ENCODE peak calls at places on chromosomes 13 and 19, in ten cellular contexts. M, O, L, H, I, P, J, B, T and E are unnamed samples.
A peak's percentile ranks its signal among the peaks of the same experiment; 100 is the strongest.

GRCh38 chr13:23617551-23618014 is 47.4 kb downstream of the TNFRSF19 start:
- DNase-seq in O (no peak), B (no peak), I (no peak), P (no peak), H (no peak), L (no peak), M (no peak), J (no peak), T (no peak), E (no peak)

GRCh38 chr13:111547726-111548273 is 227.4 kb downstream of the TEX29 start:
- DNase-seq in H (no peak), B (no peak), L (no peak), M (no peak), O (no peak), J (no peak), T (no peak), I (no peak), P (no peak), E (peak; percentile 69)

GRCh38 chr13:71866173-71867091 is 572 bp downstream of the DACH1 start:
- DNase-seq in P (peak; percentile 74), L (peak; percentile 69), M (peak; percentile 31), B (no peak), J (no peak), I (peak; percentile 27), T (no peak), O (no peak), H (peak; percentile 33), E (peak; percentile 88)

GRCh38 chr19:4710281-4710600 is 13.4 kb downstream of the DPP9 start:
- DNase-seq in L (no peak), M (no peak), B (no peak), P (no peak), O (no peak), H (no peak), J (no peak), I (no peak), T (no peak), E (no peak)

GRCh38 chr13:46551410-46552301 is 1.3 kb upstream of the LRCH1 start:
- DNase-seq in I (peak; percentile 78), H (peak; percentile 87), P (peak; percentile 88), B (no peak), J (peak; percentile 45), T (peak; percentile 54), O (no peak), M (peak; percentile 87), L (peak; percentile 77), E (peak; percentile 91)

GRCh38 chr19:49767380-49767779 is 579 bp downstream of the AP2A1 start:
- DNase-seq in H (peak; percentile 46), B (no peak), T (no peak), P (no peak), J (no peak), I (no peak), L (no peak), O (no peak), M (no peak), E (no peak)

GRCh38 chr19:17448190-17448967 is at the start of gene TMEM221:
- DNase-seq in J (no peak), B (no peak), L (peak; percentile 32), H (peak; percentile 80), O (no peak), P (no peak), M (peak; percentile 47), T (peak; percentile 77), I (no peak), E (peak; percentile 77)

GRCh38 chr13:58190578-58190977 is 559.0 kb downstream of the PCDH17 start:
- DNase-seq in I (no peak), O (no peak), P (no peak), H (no peak), M (no peak), B (no peak), J (no peak), L (no peak), T (no peak), E (no peak)

GRCh38 chr19:38831142-38831605 is 420 bp downstream of the ECH1 start:
- DNase-seq in P (peak; percentile 84), B (no peak), J (no peak), I (peak; percentile 65), M (peak; percentile 88), T (peak; percentile 53), L (peak; percentile 45), H (peak; percentile 57), O (no peak), E (peak; percentile 86)
- TF ChIP-seq POLR2AphosphoS5 in P (no peak), B (no peak), J (no peak), I (no peak), M (peak; percentile 71), T (no peak), L (no peak), H (no peak), O (no peak), E (no peak)

GRCh38 chr19:11611730-11612129 is 14.4 kb downstream of the ZNF627 start:
- DNase-seq in T (no peak), L (no peak), B (no peak), H (no peak), P (no peak), M (no peak), I (no peak), J (no peak), O (no peak), E (no peak)

GRCh38 chr19:11617207-11618062 is 20.2 kb downstream of the ZNF627 start:
- DNase-seq in O (no peak), B (no peak), M (no peak), J (no peak), I (no peak), P (no peak), H (no peak), L (no peak), T (no peak), E (no peak)

DNA sequence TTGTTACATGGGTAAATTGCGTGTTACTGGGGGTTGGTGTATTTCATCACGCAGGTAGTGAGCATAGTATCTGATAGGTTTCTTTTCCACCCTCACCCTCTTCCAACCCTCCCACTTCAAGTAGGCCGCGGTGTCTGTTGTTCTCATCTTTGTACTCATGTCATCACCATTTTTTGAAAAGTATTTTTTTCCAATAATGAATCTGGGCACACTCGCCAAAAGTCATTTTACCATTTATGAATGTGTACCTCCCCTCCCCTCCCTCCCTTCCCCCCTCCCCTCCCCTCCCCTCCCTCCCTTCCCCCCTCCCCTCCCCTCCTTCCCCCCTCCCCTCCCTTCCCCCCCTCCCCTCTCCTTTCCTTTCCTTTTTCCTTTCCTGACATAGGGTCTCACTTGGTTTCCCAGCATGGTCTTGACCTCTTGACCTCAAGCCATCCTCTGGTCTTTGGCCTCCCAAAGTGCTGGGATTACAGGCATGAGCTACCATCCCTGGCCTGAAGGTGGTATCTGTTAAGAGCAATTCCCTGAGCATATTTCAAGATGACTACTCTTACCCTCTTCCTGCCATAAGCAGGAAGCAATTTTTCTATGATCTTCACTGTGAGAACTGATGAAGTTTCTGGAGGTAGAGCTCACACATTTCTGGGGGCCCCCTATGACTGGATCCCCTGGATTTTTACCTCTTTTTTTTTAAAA is 15.7 kb downstream of the ZNF627 start:
- DNase-seq in T (no peak), J (no peak), P (no peak), O (no peak), B (no peak), M (no peak), I (no peak), H (peak; percentile 75), L (no peak), E (no peak)
- H3K27ac ChIP-seq in T (no peak overlapping the region), J (no peak overlapping the region), P (no peak overlapping the region), O (no peak overlapping the region), B (no peak overlapping the region), M (no peak overlapping the region), I (no peak overlapping the region), H (no peak overlapping the region), L (no peak overlapping the region), E (no peak overlapping the region)

GRCh38 chr19:28403698-28404099 is 809.3 kb downstream of the UQCRFS1 start:
- DNase-seq in B (no peak), I (no peak), H (no peak), J (no peak), L (no peak), T (no peak), P (no peak), M (no peak), O (no peak), E (no peak)

GRCh38 chr19:28400953-28401671 is 811.8 kb downstream of the UQCRFS1 start:
- DNase-seq in P (no peak), M (no peak), O (no peak), B (no peak), J (no peak), L (no peak), I (no peak), T (no peak), H (no peak), E (no peak)

GRCh38 chr19:28402701-28403290 is 810.2 kb downstream of the UQCRFS1 start:
- DNase-seq in I (no peak), H (no peak), P (no peak), L (no peak), T (no peak), B (no peak), J (no peak), M (no peak), O (no peak), E (no peak)

GRCh38 chr19:28399187-28399586 is 813.8 kb downstream of the UQCRFS1 start:
- DNase-seq in M (no peak), O (no peak), T (no peak), B (no peak), I (no peak), J (no peak), P (no peak), L (no peak), H (no peak), E (no peak)

GRCh38 chr19:28401739-28402138 is 811.2 kb downstream of the UQCRFS1 start:
- DNase-seq in L (no peak), H (no peak), P (no peak), J (no peak), O (no peak), M (no peak), B (no peak), I (no peak), T (no peak), E (no peak)
- TF ChIP-seq POLR2AphosphoS5 in L (no peak), H (no peak), P (no peak), J (no peak), O (no peak), M (no peak), B (no peak), I (no peak), T (no peak), E (no peak)

GRCh38 chr19:46289724-46290619 is 6.9 kb upstream of the HIF3A start:
- DNase-seq in I (no peak), P (no peak), O (no peak), H (no peak), M (no peak), J (no peak), T (no peak), L (no peak), B (no peak), E (no peak)

GRCh38 chr19:46291829-46292228 is 5.0 kb upstream of the HIF3A start:
- DNase-seq in J (no peak), O (no peak), T (no peak), I (no peak), B (no peak), M (no peak), P (no peak), H (no peak), L (no peak), E (no peak)

GRCh38 chr19:46287585-46287984 is 9.3 kb upstream of the HIF3A start:
- DNase-seq in J (no peak), T (no peak), M (no peak), H (no peak), B (no peak), I (no peak), O (no peak), L (no peak), P (no peak), E (no peak)

GRCh38 chr19:46284635-46285034 is 12.2 kb upstream of the HIF3A start:
- DNase-seq in J (no peak), T (no peak), I (no peak), H (no peak), P (no peak), B (no peak), M (no peak), L (no peak), O (no peak), E (no peak)

GRCh38 chr19:46288896-46289588 is 7.8 kb upstream of the HIF3A start:
- DNase-seq in T (no peak), B (no peak), L (no peak), J (no peak), M (no peak), I (no peak), H (no peak), O (no peak), P (no peak), E (no peak)
- H3K27ac ChIP-seq in T (no peak overlapping the region), B (no peak overlapping the region), L (no peak overlapping the region), J (no peak overlapping the region), M (peak overlapping the region; percentile 41), I (no peak overlapping the region), H (no peak overlapping the region), O (no peak overlapping the region), P (no peak overlapping the region), E (peak overlapping the region; percentile 83)